ENCODE peak calls at places on chromosomes 7 and 10, in seven cellular contexts. U, B, M, T, W, H and D are unnamed samples.

GRCh38 chr10:59985639-59986038 is 79.3 kb upstream of the CCDC6 start:
- ATAC-seq in U (no peak), H (no peak), B (no peak), W (no peak), M (no peak), T (no peak), D (no peak)

GRCh38 chr10:128054163-128054970 is 71.9 kb downstream of the MKI67 start:
- ATAC-seq in W (peak; percentile 44), M (no peak), B (no peak), T (no peak), U (peak; percentile 20), H (no peak), D (peak; percentile 44)

GRCh38 chr10:27247037-27247436 is 6.4 kb upstream of the ACBD5 start:
- ATAC-seq in W (no peak), U (no peak), B (peak; percentile 12), H (no peak), T (no peak), M (no peak), D (no peak)

GRCh38 chr7:57414852-57415251 is 35.1 kb upstream of the ZNF716 start:
- ATAC-seq in T (no peak), U (no peak), B (no peak), H (no peak), W (no peak), M (no peak), D (no peak)

GRCh38 chr7:146129997-146130396 is 13.4 kb downstream of the CNTNAP2 start:
- ATAC-seq in B (no peak), W (no peak), T (no peak), M (no peak), U (no peak), H (no peak), D (no peak)

GRCh38 chr7:144827581-144828139 is 8.2 kb downstream of the TPK1 start:
- ATAC-seq in H (no peak), T (peak; percentile 60), U (no peak), W (peak; percentile 87), B (no peak), M (no peak), D (no peak)

GRCh38 chr7:91565499-91566331 is 301.5 kb downstream of the FZD1 start:
- ATAC-seq in W (no peak), M (no peak), U (peak; percentile 93), T (peak; percentile 40), B (peak; percentile 97), H (peak; percentile 77), D (no peak)

GRCh38 chr10:68601490-68602265 is 41.5 kb downstream of the TET1 start:
- ATAC-seq in M (no peak), U (no peak), B (no peak), H (no peak), T (no peak), W (no peak), D (no peak)

GRCh38 chr10:73486601-73487000 is 9.2 kb downstream of the PPP3CB start:
- ATAC-seq in H (no peak), B (no peak), T (no peak), M (no peak), W (no peak), U (no peak), D (no peak)

GRCh38 chr10:76036962-76037361 is 605.5 kb downstream of the LRMDA start:
- ATAC-seq in B (no peak), W (no peak), M (no peak), H (no peak), T (no peak), U (no peak), D (no peak)

GRCh38 chr7:7564323-7564780 is 2.3 kb upstream of the MIOS start:
- ATAC-seq in T (no peak), B (no peak), M (no peak), H (no peak), W (no peak), U (no peak), D (no peak)

GRCh38 chr10:3720228-3721019 is 64.6 kb downstream of the KLF6 start:
- ATAC-seq in M (peak; percentile 81), W (peak; percentile 94), U (peak; percentile 71), T (peak; percentile 74), B (no peak), H (no peak), D (peak; percentile 83)

GRCh38 chr10:43090664-43091063 is 13.8 kb downstream of the RET start:
- ATAC-seq in M (no peak), B (no peak), T (no peak), H (no peak), W (no peak), U (no peak), D (no peak)

GRCh38 chr7:130910949-130911944 is 177.2 kb upstream of the KLF14 start:
- ATAC-seq in M (no peak), T (no peak), B (no peak), H (no peak), U (no peak), W (peak; percentile 12), D (no peak)

GRCh38 chr7:130914589-130915294 is 180.7 kb upstream of the KLF14 start:
- ATAC-seq in H (no peak), T (no peak), B (no peak), M (no peak), U (no peak), W (no peak), D (no peak)

GRCh38 chr7:130913721-130914588 is 179.9 kb upstream of the KLF14 start:
- ATAC-seq in T (no peak), W (no peak), M (no peak), H (no peak), U (no peak), B (no peak), D (no peak)

GRCh38 chr7:130912086-130912909 is 178.3 kb upstream of the KLF14 start:
- ATAC-seq in U (peak; percentile 44), W (peak; percentile 76), H (peak; percentile 2), M (no peak), T (peak; percentile 40), B (no peak), D (no peak)

GRCh38 chr7:130912910-130913720 is 179.1 kb upstream of the KLF14 start:
- ATAC-seq in T (peak; percentile 84), H (peak; percentile 57), W (peak; percentile 82), B (peak; percentile 62), M (peak; percentile 68), U (peak; percentile 76), D (peak; percentile 83)
- H3K4me1 ChIP-seq in T (peaks cover 11% of the 10 kb centered on the region), H (peaks cover 54% of the 10 kb centered on the region), W (peaks cover 77% of the 10 kb centered on the region), B (peaks cover 93% of the 10 kb centered on the region), M (peaks cover 44% of the 10 kb centered on the region), U (peaks cover 10% of the 10 kb centered on the region), D (peaks cover 44% of the 10 kb centered on the region)

GRCh38 chr10:131310054-131310903 is 1.2 kb downstream of the TCERG1L start:
- ATAC-seq in B (no peak), W (no peak), M (no peak), U (no peak), T (no peak), H (no peak), D (no peak)
- H3K27me3 ChIP-seq in B (peaks cover 6% of the 10 kb centered on the region), W (peaks cover 75% of the 10 kb centered on the region), M (peaks cover 82% of the 10 kb centered on the region), U (no peaks in the 10 kb centered on the region), T (no peaks in the 10 kb centered on the region), H (peaks cover 5% of the 10 kb centered on the region), D (peaks cover 96% of the 10 kb centered on the region)

DNA sequence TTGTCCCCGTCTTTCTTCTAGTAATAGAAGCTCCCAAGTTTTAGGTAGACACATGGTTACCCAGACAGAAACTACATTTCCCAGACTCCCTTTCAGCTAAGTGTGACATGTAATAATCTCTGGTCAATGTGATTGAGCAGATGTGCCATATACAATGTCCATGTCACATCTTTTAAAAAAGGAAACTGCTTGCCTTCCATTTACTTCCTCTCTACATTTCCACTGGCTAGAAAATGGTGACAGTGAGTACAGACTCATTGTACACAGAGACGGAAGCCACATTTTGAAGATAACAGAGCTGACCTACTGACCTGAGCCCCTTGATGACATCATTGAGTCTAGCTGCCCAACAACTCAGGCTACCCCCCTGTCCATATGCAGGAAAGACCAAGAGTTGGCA is 21.3 kb downstream of the ZC3HAV1 start:
- ATAC-seq in B (no peak), T (no peak), M (no peak), U (no peak), W (no peak), H (no peak), D (no peak)
- H3K9me3 ChIP-seq in B (no peaks in the 10 kb centered on the region), T (no peaks in the 10 kb centered on the region), M (no peaks in the 10 kb centered on the region), U (no peaks in the 10 kb centered on the region), W (no peaks in the 10 kb centered on the region), H (no peaks in the 10 kb centered on the region), D (no peaks in the 10 kb centered on the region)

DNA sequence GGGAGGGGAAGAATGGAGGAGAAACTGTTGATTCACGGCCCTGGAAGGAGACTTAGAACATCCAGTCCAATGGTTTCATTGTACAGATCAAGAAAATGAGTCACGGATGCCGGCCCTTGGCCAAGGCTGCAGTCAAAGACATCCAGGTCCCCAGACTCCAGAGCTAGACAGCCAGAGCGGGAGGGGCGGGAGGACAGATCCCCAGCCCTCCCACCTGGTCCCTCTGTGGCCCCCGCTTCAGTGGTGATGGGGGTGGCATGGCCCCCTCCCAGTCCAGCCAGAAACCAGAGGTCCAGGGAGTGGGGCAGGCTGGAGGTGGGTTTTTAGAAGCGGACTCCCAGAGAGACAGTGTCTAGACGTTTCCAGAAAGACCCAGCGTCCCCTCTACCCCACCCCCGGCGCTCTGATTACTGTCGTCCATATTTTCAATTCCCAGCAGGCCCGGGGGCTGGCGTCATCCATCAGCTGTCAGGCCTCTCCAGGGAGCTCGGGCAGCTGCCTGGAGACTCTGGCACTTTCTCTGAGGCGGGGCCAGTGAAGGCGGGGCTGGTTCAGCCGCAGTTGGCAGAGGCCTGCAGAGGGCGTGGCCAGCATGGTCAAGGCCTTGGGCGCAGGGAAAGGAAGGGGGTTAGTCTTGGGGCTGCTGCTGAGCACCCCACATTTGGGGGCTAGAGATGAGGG is 8.0 kb upstream of the HSPB1 start:
- ATAC-seq in H (peak; percentile 85), T (peak; percentile 89), U (peak; percentile 83), W (peak; percentile 88), M (peak; percentile 87), B (peak; percentile 37), D (peak; percentile 84)
- H3K4me1 ChIP-seq in H (peaks cover 84% of the 10 kb centered on the region), T (no peaks in the 10 kb centered on the region), U (peaks cover 17% of the 10 kb centered on the region), W (peaks cover 64% of the 10 kb centered on the region), M (peaks cover 43% of the 10 kb centered on the region), B (peaks cover 68% of the 10 kb centered on the region), D (peaks cover 9% of the 10 kb centered on the region)

DNA sequence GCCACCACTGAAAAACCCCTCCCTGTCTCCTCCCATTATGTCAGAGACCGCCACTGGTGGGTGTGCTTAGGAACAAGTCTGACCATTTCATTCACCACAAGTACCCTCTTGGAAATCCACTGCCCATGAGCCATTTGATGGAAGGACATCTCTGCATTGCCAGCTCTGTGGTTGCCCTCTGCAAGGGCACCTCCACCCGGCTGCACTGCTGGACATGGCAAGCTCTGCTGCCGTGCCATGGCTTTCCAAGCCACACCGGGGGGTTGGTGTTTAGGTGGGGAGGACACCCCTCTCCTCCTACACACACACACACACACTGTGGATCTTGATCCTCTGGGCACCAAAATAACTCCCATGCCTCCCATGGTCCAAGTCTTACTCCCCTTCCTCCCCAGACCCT is 5.2 kb upstream of the PLXNA4 start:
- ATAC-seq in W (no peak), B (no peak), T (no peak), M (no peak), U (no peak), H (no peak), D (no peak)
- H3K27me3 ChIP-seq in W (peaks cover 21% of the 10 kb centered on the region), B (peaks cover 22% of the 10 kb centered on the region), T (no peaks in the 10 kb centered on the region), M (peaks cover 5% of the 10 kb centered on the region), U (no peaks in the 10 kb centered on the region), H (no peaks in the 10 kb centered on the region), D (peaks cover 8% of the 10 kb centered on the region)

DNA sequence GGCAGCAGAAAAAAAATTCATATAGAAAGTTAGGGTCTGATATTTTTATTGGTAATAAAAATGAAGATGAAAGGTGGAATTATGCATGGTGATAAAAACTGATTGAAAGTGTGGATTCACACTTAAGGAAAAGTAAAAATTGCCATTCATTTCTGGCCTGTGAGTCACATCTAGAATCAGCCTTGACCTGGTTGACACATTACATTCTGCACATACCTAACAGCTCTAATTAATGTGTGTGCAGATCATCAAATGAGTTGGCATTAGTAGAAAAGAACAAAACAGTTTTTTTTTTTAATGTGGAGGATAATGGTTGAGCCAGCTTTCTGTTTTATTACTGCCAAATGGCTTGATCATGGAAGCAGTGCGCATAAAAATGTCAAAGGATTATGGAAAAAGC is 142.6 kb upstream of the TMEM196 start:
- ATAC-seq in B (no peak), U (peak; percentile 30), H (no peak), W (no peak), M (no peak), T (no peak), D (no peak)
- H3K9me3 ChIP-seq in B (peaks cover 41% of the 10 kb centered on the region), U (no peaks in the 10 kb centered on the region), H (no peaks in the 10 kb centered on the region), W (no peaks in the 10 kb centered on the region), M (no peaks in the 10 kb centered on the region), T (no peaks in the 10 kb centered on the region), D (no peaks in the 10 kb centered on the region)